ENCODE peak calls at places on chromosomes 3 and 15, in five cellular contexts. D is A549, S is ovary, A is endothelial cell of umbilical vein, C is HepG2. T is an unnamed sample.

GRCh38 chr15:48644498-48644826 is 1.0 kb downstream of the FBN1 start:
- DNase-seq in A (peak), S (peak), D (no peak), C (no peak), T (peak)

GRCh38 chr3:57464801-57465200 is 79.3 kb downstream of the DNAH12 start:
- DNase-seq in A (peak), S (no peak), C (peak), D (no peak), T (no peak)

GRCh38 chr15:98996619-98997018 is 11.0 kb downstream of the PGPEP1L start:
- DNase-seq in C (no peak), S (no peak), A (no peak), D (no peak), T (no peak)

GRCh38 chr15:97082835-97083234 is 752.3 kb downstream of the NR2F2 start:
- DNase-seq in S (no peak), D (no peak), C (no peak), A (no peak), T (peak)

GRCh38 chr3:99909714-99910508 is 92.2 kb downstream of the CMSS1 start:
- DNase-seq in D (peak), C (peak), S (no peak), A (peak), T (no peak)

GRCh38 chr3:42999212-42999611 is 20.1 kb downstream of the GASK1A start:
- DNase-seq in A (no peak), D (no peak), C (no peak), S (no peak), T (no peak)

GRCh38 chr3:61569856-61570255 is 8.5 kb downstream of the PTPRG start:
- DNase-seq in D (no peak), A (no peak), S (no peak), C (peak), T (no peak)

GRCh38 chr15:42097018-42097417 is 2.7 kb upstream of the PLA2G4D start:
- DNase-seq in C (no peak), S (no peak), D (no peak), A (no peak), T (no peak)

GRCh38 chr3:54818942-54819341 is 108.9 kb downstream of the LRTM1 start:
- DNase-seq in S (no peak), A (no peak), C (no peak), D (no peak), T (no peak)

GRCh38 chr3:143266512-143266911 is 146.9 kb downstream of the CHST2 start:
- DNase-seq in S (no peak), A (no peak), D (no peak), C (no peak), T (no peak)

GRCh38 chr15:88686166-88686565 is 47.4 kb downstream of the ISG20 start:
- DNase-seq in S (no peak), D (no peak), C (no peak), A (no peak), T (no peak)

GRCh38 chr15:52683585-52683984 is 4.4 kb upstream of the ATOSA start:
- DNase-seq in C (no peak), A (no peak), S (no peak), D (no peak), T (no peak)

GRCh38 chr15:41001524-41001923 is 48.3 kb downstream of the CHAC1 start:
- DNase-seq in C (no peak), D (no peak), S (no peak), A (peak), T (no peak)

GRCh38 chr3:186425788-186426730 is 64.0 kb upstream of the DGKG start:
- DNase-seq in C (no peak), A (no peak), S (no peak), D (peak), T (no peak)

GRCh38 chr3:30680789-30681188 is 74.4 kb downstream of the TGFBR2 start:
- DNase-seq in D (no peak), A (peak), C (no peak), S (peak), T (no peak)

GRCh38 chr3:62145086-62145757 is 228.1 kb downstream of the FEZF2 start:
- DNase-seq in C (no peak), D (no peak), A (no peak), S (no peak), T (no peak)

GRCh38 chr3:34174740-34175139 is 376.3 kb downstream of the PDCD6IP start:
- DNase-seq in D (no peak), S (no peak), A (no peak), C (no peak), T (no peak)

GRCh38 chr15:40844543-40844981 is 714 bp downstream of the SPINT1 start:
- DNase-seq in D (no peak), C (no peak), S (no peak), A (no peak), T (peak)

GRCh38 chr15:100192092-100192695 is 149.6 kb downstream of the ADAMTS17 start:
- DNase-seq in D (no peak), S (no peak), A (no peak), C (no peak), T (no peak)

GRCh38 chr15:59532770-59533379 is 78.7 kb upstream of the GCNT3 start:
- DNase-seq in A (peak), C (peak), S (peak), D (peak), T (peak)

GRCh38 chr15:44554934-44555723 is 18.2 kb downstream of the EIF3J start:
- DNase-seq in C (no peak), D (no peak), S (no peak), A (peak), T (no peak)

GRCh38 chr15:51024735-51025453 is 69.8 kb downstream of the TNFAIP8L3 start:
- DNase-seq in S (no peak), A (no peak), D (no peak), C (no peak), T (no peak)

GRCh38 chr3:159971311-159971710 is 17.3 kb upstream of the IL12A start:
- DNase-seq in C (no peak), S (no peak), D (no peak), A (no peak), T (no peak)

GRCh38 chr3:107752202-107752990 is 229.6 kb downstream of the BBX start:
- DNase-seq in S (no peak), D (no peak), C (peak), A (peak), T (no peak)

DNA sequence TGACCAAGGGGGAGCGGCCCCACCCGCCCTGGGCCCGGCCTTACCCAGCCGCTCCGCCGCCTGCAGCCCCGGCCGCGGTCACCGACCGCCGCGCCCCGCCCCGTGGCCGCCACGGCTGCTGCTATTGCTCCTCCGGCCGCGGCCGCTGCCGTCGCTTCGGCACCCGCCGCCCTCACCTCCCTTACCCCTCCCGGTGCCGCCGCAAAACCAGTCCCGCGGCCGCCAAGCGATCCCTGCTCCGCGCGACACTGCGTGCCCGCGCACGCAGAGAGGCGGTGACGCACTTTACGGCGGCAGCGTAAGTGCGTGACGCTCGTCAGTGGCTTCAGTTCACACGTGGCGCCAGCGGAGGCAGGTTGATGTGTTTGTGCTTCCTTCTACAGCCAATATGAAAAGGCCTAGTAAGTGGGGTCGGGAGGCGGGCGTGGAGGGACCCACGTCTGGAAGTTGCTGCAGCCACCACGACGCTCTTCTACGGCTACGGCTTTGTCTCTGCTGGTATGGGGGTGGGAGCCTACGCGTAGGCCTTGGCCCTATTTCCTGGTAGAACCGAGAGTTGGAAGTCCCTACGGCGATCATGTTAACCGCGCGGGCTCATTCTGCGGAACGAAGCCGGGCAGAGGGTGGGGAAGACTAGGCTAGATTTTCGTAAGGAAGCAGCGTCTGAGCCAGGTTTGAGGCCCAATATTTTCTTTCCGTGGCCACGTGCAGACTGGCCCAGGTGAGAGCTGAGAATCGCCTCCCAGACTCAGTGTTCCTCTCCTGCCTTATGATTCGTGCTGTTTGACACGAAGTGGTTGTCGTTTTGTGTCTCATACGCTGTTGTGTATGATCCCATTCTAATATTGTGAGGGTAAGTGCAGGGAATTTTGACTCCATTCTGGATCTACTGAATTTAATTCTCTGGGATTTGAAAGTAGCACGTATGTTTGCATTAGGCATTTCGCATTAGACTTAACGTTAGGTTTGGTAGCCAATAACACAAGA is at the start of the genes GNL3 and PBRM1:
- DNase-seq in S (peak), D (peak), C (peak), A (peak), T (peak)
- TF ChIP-seq POLR2A in S (peak), D (peak), C (peak), A (peak), T (peak)

DNA sequence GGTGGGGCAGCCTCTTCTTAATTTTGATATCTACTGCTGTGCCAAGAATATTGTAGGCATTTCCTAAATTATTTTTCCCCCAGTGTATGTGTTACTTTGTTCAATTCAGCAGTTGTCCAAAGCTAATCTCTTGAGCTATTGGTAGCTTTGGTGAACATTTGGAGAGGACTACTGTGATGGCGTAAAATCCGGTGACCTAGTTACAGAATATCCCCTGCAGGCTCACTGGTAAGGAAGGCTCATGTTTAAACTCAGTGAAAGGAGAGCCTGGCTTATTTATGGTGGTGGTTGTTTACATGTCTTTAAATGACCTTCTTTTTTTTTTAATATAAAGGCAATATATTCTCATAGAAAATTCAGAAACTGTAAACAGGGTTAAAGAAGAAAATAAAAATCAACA is 105.7 kb downstream of the LPP start:
- DNase-seq in C (no peak), D (no peak), A (no peak), S (no peak), T (no peak)
- H3K27ac ChIP-seq in C (no peak), D (peak), A (no peak), S (no peak), T (no peak)

DNA sequence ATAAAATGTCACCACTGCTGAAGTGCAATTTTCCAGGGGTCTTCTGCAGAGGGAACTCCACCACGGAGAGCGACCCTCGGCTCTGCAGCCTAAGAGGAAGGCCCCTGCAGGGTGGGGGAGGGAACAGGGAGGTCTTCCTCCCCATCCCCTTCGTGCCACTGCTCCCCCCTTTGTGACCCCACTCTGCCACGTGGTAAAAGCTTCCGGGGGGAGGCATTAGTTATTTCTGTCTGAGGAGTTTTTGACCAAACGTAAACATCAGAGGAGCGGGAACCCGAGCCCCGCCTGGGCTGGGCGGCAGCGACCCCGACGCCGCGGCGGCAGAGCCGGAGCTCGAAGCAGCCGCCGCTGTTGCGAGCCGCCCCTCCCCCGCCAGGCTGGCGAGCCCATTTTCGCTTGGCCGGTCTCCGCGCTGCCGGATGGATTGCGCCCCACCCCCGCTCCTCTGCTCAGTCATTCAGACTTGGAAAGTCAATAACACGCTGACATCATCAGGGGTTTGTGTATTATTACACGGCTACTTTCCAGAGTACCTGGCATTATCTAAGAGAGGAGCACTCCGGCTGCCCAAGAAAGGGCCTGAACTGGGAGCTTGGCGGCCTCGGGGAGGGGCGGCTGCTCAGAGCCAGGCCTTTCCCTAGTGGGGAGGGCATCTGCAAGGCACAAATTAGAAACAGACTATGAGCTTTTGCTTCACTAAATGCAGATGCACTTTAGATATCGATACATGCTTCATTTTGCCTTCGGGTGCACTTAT is 162.5 kb upstream of the TBL1XR1 start:
- DNase-seq in C (peak), S (peak), A (peak), D (peak), T (peak)
- TF ChIP-seq POLR2A in C (peak), S (no peak), A (no peak), D (no peak), T (peak)

GRCh38 chr15:56251315-56252091 is 7.8 kb upstream of the RFX7 start:
- DNase-seq in C (no peak), A (no peak), D (no peak), S (no peak), T (no peak)
- H3K27ac ChIP-seq in C (no peak), A (no peak), D (no peak), S (no peak), T (no peak)

GRCh38 chr15:78944669-78945407 is at the start of gene CTSH:
- DNase-seq in D (peak), S (peak), C (peak), A (peak), T (peak)
- TF ChIP-seq POLR2A in D (peak), S (peak), C (peak), A (no peak), T (peak)

DNA sequence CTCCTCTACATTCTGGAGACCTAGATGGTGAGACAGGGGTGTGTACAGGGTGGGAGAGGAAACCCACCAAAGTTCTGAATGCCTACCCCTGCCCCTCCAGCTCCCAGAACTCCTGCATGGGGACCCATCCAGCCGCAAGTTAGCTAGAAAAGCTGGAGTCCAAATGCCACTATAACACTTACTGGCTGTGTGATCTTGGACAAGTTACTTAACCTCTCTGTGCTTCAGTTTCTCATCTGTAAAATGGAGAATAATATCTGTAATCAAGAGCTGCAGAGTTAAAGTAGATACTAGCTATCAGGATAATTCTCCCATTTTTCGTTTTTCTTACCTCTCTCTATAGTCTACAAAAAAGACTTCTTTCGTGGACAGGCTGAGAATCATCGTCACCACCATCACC is 63.4 kb downstream of the ADCY5 start:
- DNase-seq in S (no peak), C (no peak), D (no peak), A (no peak), T (no peak)
- H3K27ac ChIP-seq in S (no peak), C (no peak), D (no peak), A (no peak), T (no peak)

GRCh38 chr3:187739561-187740445 is 5.5 kb downstream of the BCL6 start:
- DNase-seq in D (peak), A (peak), S (peak), C (no peak), T (peak)
- TF ChIP-seq POLR2A in D (no peak), A (no peak), S (peak), C (no peak), T (no peak)

GRCh38 chr3:133854264-133854663 is 41.4 kb downstream of the RAB6B start:
- DNase-seq in D (no peak), S (no peak), A (no peak), C (no peak), T (no peak)
- H3K27ac ChIP-seq in D (no peak), S (no peak), A (no peak), C (no peak), T (no peak)